ENCODE peak calls at places on chromosomes 5 and 9, in seven cellular contexts. U is neuronal stem cell, I is IMR-90, J is mesendoderm, K is mesenchymal stem cell, M is H9, T is trophoblast cell. A is an unnamed sample.

GRCh38 chr5:148976569-148977321 is 86.1 kb downstream of the SH3TC2 start:
- DNase-seq in T (peak; percentile 54), K (peak; percentile 92), M (no peak), I (peak; percentile 48), U (no peak), J (peak; percentile 61), A (no peak)

GRCh38 chr9:79952401-79952800 is 380.6 kb downstream of the TLE4 start:
- DNase-seq in J (no peak), M (no peak), T (no peak), I (peak; percentile 4), U (no peak), K (no peak), A (no peak)

GRCh38 chr5:6439588-6440550 is 8.8 kb upstream of the UBE2QL1 start:
- DNase-seq in J (peak; percentile 87), I (no peak), U (no peak), K (no peak), T (no peak), M (no peak), A (no peak)

GRCh38 chr9:36152741-36153438 is 16.3 kb upstream of the CCIN start:
- DNase-seq in U (no peak), J (no peak), T (no peak), M (no peak), I (no peak), K (peak; percentile 38), A (no peak)

GRCh38 chr5:169805527-169805934 is 168.5 kb downstream of the DOCK2 start:
- DNase-seq in J (no peak), U (no peak), K (no peak), M (peak; percentile 45), T (no peak), I (peak; percentile 61), A (no peak)

GRCh38 chr9:76766126-76766525 is 1.9 kb downstream of the PCA3 start:
- DNase-seq in U (no peak), T (no peak), M (no peak), J (no peak), K (no peak), I (no peak), A (no peak)

GRCh38 chr5:43553381-43553780 is 3.5 kb downstream of the PAIP1 start:
- DNase-seq in T (no peak), K (peak; percentile 42), U (no peak), I (peak; percentile 50), J (peak; percentile 60), M (no peak), A (no peak)

GRCh38 chr5:151719228-151719861 is 32.6 kb upstream of the SPARC start:
- DNase-seq in I (peak; percentile 50), T (peak; percentile 32), U (no peak), J (peak; percentile 57), M (peak; percentile 46), K (no peak), A (peak; percentile 67)

GRCh38 chr5:138605254-138605972 is 30.2 kb upstream of the HSPA9 start:
- DNase-seq in U (no peak), K (peak; percentile 40), I (no peak), M (no peak), J (no peak), T (no peak), A (no peak)

GRCh38 chr5:103217101-103217500 is 41.5 kb upstream of the MACIR start:
- DNase-seq in T (no peak), M (no peak), K (no peak), J (no peak), U (no peak), I (no peak), A (no peak)

GRCh38 chr5:99179206-99179605 is 250.4 kb upstream of the CHD1 start:
- DNase-seq in J (no peak), M (no peak), U (no peak), T (no peak), I (no peak), K (no peak), A (no peak)

GRCh38 chr5:159286420-159287035 is 23.4 kb downstream of the UBLCP1 start:
- DNase-seq in K (peak; percentile 43), M (no peak), T (peak; percentile 29), U (no peak), J (peak; percentile 53), I (peak; percentile 48), A (no peak)

GRCh38 chr5:150112211-150113046 is 26.1 kb upstream of the CSF1R start:
- DNase-seq in I (peak; percentile 88), J (peak; percentile 58), T (peak; percentile 97), M (peak; percentile 28), U (peak; percentile 48), K (peak; percentile 89), A (peak; percentile 41)

GRCh38 chr5:151742870-151743294 is 15.5 kb downstream of the ATOX1 start:
- DNase-seq in M (peak; percentile 67), T (peak; percentile 24), U (peak; percentile 49), I (peak; percentile 74), J (peak; percentile 91), K (peak; percentile 84), A (peak; percentile 70)

GRCh38 chr9:97503862-97504210 is 2.4 kb downstream of the TMOD1 start:
- DNase-seq in T (no peak), I (no peak), K (no peak), U (no peak), M (no peak), J (peak; percentile 5), A (no peak)

GRCh38 chr9:101435601-101436079 is at the start of gene ALDOB:
- DNase-seq in U (no peak), K (no peak), J (no peak), M (no peak), T (no peak), I (no peak), A (no peak)

GRCh38 chr9:88988796-88989641 is 2.2 kb upstream of the S1PR3 start:
- DNase-seq in M (no peak), J (no peak), I (peak; percentile 69), T (no peak), U (no peak), K (peak; percentile 77), A (no peak)

GRCh38 chr5:81718300-81718699 is 32.6 kb downstream of the SSBP2 start:
- DNase-seq in U (no peak), K (peak; percentile 24), M (no peak), T (no peak), J (peak; percentile 65), I (no peak), A (no peak)
- H3K4ac ChIP-seq in U (no peak overlapping the region), K (no peak overlapping the region), M (no peak overlapping the region), T (no peak overlapping the region), J (no peak overlapping the region), I (peak overlapping the region; percentile 37), A (no peak overlapping the region)

GRCh38 chr5:41334221-41334620 is 120.9 kb upstream of the C6 start:
- DNase-seq in U (no peak), K (no peak), I (no peak), M (no peak), T (no peak), J (no peak), A (no peak)
- H2BK5ac ChIP-seq in U (no peak overlapping the region), K (no peak overlapping the region), I (peak overlapping the region; percentile 76), M (no peak overlapping the region), T (no peak overlapping the region), J (no peak overlapping the region), A (no peak overlapping the region)

GRCh38 chr9:121651014-121651294 is 480 bp upstream of the DAB2IP start:
- DNase-seq in K (no peak), T (no peak), M (no peak), U (no peak), J (peak; percentile 48), I (no peak), A (no peak)

GRCh38 chr9:121652838-121653231 is 1.4 kb downstream of the DAB2IP start:
- DNase-seq in I (no peak), U (no peak), J (no peak), T (no peak), M (no peak), K (no peak), A (no peak)

GRCh38 chr9:121650220-121651013 is 1.0 kb upstream of the DAB2IP start:
- DNase-seq in I (peak; percentile 56), M (peak; percentile 92), U (peak; percentile 79), T (no peak), J (peak; percentile 95), K (peak; percentile 69), A (peak; percentile 93)

GRCh38 chr9:121652037-121652837 is 803 bp downstream of the DAB2IP start:
- DNase-seq in K (peak; percentile 59), J (peak; percentile 70), U (no peak), M (peak; percentile 47), I (no peak), T (peak; percentile 29), A (no peak)

DNA sequence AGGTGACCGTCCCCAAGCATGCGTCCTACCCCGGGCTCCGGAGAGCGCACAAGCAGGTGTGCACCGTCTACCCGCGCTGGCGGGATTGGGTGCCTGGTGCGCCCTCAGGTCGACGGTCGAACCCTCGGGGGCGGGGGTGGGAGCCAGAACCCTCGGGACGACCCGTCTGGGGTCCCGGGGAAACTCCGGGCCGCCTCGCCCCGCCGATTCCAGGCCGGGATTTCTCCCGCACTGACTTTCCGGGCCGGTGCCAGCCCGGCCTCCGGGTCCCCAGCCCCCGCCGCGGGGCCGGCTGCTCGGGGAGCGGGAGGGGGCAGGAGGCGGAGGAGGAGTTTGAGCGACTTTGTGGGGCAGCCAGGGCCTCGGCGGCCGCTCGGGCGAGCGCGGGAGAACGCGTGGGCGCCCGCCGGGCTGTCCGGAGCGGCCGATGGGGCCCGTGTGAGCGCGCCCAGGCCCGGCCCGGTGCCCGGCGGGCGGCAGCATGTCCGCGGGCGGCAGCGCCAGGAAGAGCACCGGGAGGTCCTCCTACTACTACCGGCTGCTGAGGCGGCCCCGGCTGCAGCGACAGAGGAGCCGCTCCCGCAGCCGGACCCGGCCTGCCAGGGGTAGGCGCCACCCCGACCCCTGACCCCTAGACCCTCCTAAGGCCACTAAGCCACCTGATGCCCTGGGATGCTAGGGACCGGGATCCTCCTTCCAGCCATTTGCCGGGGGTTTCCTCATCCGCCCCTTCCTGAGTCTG is at the start of gene DAB2IP:
- DNase-seq in M (peak; percentile 73), J (peak; percentile 87), I (peak; percentile 39), K (peak; percentile 42), U (peak; percentile 88), T (no peak), A (no peak)
- H3K4ac ChIP-seq in M (no peak within 1 kb of the TSS), J (peak within 1 kb of the TSS; percentile 98), I (peak within 1 kb of the TSS; percentile 47), K (no peak within 1 kb of the TSS), U (no peak within 1 kb of the TSS), T (peak within 1 kb of the TSS; percentile 80), A (peak within 1 kb of the TSS; percentile 44)

GRCh38 chr9:94645901-94646300 is 6.6 kb upstream of the FBP1 start:
- DNase-seq in K (no peak), T (no peak), I (no peak), U (no peak), J (no peak), M (no peak), A (no peak)

GRCh38 chr9:94642526-94642925 is 3.2 kb upstream of the FBP1 start:
- DNase-seq in U (no peak), K (no peak), M (no peak), I (no peak), J (no peak), T (no peak), A (no peak)

GRCh38 chr9:94643176-94643575 is 3.9 kb upstream of the FBP1 start:
- DNase-seq in U (no peak), K (no peak), I (no peak), J (no peak), T (no peak), M (no peak), A (no peak)

GRCh38 chr9:94644543-94644942 is 5.2 kb upstream of the FBP1 start:
- DNase-seq in T (no peak), J (no peak), M (no peak), U (no peak), K (no peak), I (no peak), A (no peak)

DNA sequence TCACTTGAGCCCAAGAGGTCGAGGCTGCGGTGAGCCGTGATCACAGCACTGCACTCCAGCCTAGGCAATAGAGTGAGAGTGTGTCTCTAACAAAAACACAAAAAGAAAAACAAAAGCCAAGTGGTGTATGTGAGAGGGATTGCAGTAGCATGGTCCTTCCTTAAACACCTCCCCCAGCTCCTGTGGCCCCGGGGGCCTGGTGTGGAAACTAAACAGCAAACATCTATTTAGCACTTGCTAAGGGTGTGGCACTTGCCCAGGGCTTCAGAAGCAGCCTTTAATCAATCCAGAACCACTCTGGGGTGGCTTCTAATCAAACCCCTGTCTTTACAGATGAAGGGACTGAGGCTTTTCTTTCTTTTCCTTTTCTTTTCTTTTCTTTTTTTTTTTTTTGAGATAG is 4.4 kb upstream of the FBP1 start:
- DNase-seq in K (no peak), I (no peak), U (no peak), M (no peak), T (no peak), J (no peak), A (no peak)
- H2BK5ac ChIP-seq in K (no peak overlapping the region), I (no peak overlapping the region), U (no peak overlapping the region), M (no peak overlapping the region), T (no peak overlapping the region), J (no peak overlapping the region), A (no peak overlapping the region)

A was measured in H1.